ENCODE peak calls at places on chromosomes 12 and 14, in eight cellular contexts. One of them, this sample, is unnamed.

GRCh38 chr12:14840616-14841015 is 2.7 kb downstream of the ART4 start:
- DNase-seq in ELF-1: no peak
- DNase-seq in HT-29: no peak
- DNase-seq in stimulated activated CD4-positive, alpha-beta T cell treated with anti-CD3 and anti-CD28 coated beads, TNF-alpha, amount 100 ng/mL, for 48 hours: no peak
- DNase-seq in neural crest cell: no peak
- DNase-seq in NCI-H748 treated with DMSO at 0.1 percent for 48 hours: no peak
- DNase-seq in posterior cingulate gyrus: no peak
- DNase-seq in upper lobe of right lung: no peak
- DNase-seq in this sample: no peak

GRCh38 chr12:90909069-90909676 is 45.8 kb downstream of the CCER1 start:
- DNase-seq in ELF-1: peak; percentile 10
- DNase-seq in HT-29: peak; percentile 78
- DNase-seq in stimulated activated CD4-positive, alpha-beta T cell treated with anti-CD3 and anti-CD28 coated beads, TNF-alpha, amount 100 ng/mL, for 48 hours: no peak
- DNase-seq in neural crest cell: peak; percentile 30
- DNase-seq in NCI-H748 treated with DMSO at 0.1 percent for 48 hours: no peak
- DNase-seq in posterior cingulate gyrus: peak; percentile 41
- DNase-seq in upper lobe of right lung: no peak
- DNase-seq in this sample: no peak

GRCh38 chr12:103673891-103674375 is 86.9 kb downstream of the STAB2 start:
- DNase-seq in ELF-1: no peak
- DNase-seq in HT-29: peak; percentile 56
- DNase-seq in stimulated activated CD4-positive, alpha-beta T cell treated with anti-CD3 and anti-CD28 coated beads, TNF-alpha, amount 100 ng/mL, for 48 hours: no peak
- DNase-seq in neural crest cell: no peak
- DNase-seq in NCI-H748 treated with DMSO at 0.1 percent for 48 hours: no peak
- DNase-seq in posterior cingulate gyrus: no peak
- DNase-seq in upper lobe of right lung: no peak
- DNase-seq in this sample: no peak

GRCh38 chr14:69662636-69663321 is 51.4 kb downstream of the SUSD6 start:
- DNase-seq in ELF-1: no peak
- DNase-seq in HT-29: no peak
- DNase-seq in stimulated activated CD4-positive, alpha-beta T cell treated with anti-CD3 and anti-CD28 coated beads, TNF-alpha, amount 100 ng/mL, for 48 hours: no peak
- DNase-seq in neural crest cell: no peak
- DNase-seq in NCI-H748 treated with DMSO at 0.1 percent for 48 hours: no peak
- DNase-seq in posterior cingulate gyrus: no peak
- DNase-seq in upper lobe of right lung: no peak
- DNase-seq in this sample: no peak

GRCh38 chr12:16555630-16556029 is 50.3 kb downstream of the LMO3 start:
- DNase-seq in ELF-1: peak; percentile 19
- DNase-seq in HT-29: no peak
- DNase-seq in stimulated activated CD4-positive, alpha-beta T cell treated with anti-CD3 and anti-CD28 coated beads, TNF-alpha, amount 100 ng/mL, for 48 hours: no peak
- DNase-seq in neural crest cell: no peak
- DNase-seq in NCI-H748 treated with DMSO at 0.1 percent for 48 hours: no peak
- DNase-seq in posterior cingulate gyrus: no peak
- DNase-seq in upper lobe of right lung: no peak
- DNase-seq in this sample: no peak

GRCh38 chr12:122081697-122082221 is 3.2 kb downstream of the MLXIP start:
- DNase-seq in ELF-1: no peak
- DNase-seq in HT-29: no peak
- DNase-seq in stimulated activated CD4-positive, alpha-beta T cell treated with anti-CD3 and anti-CD28 coated beads, TNF-alpha, amount 100 ng/mL, for 48 hours: no peak
- DNase-seq in neural crest cell: no peak
- DNase-seq in NCI-H748 treated with DMSO at 0.1 percent for 48 hours: no peak
- DNase-seq in posterior cingulate gyrus: peak; percentile 75
- DNase-seq in upper lobe of right lung: peak; percentile 67
- DNase-seq in this sample: peak; percentile 41

GRCh38 chr12:15796493-15797141 is 7.4 kb upstream of the EPS8 start:
- DNase-seq in ELF-1: no peak
- DNase-seq in HT-29: peak; percentile 32
- DNase-seq in stimulated activated CD4-positive, alpha-beta T cell treated with anti-CD3 and anti-CD28 coated beads, TNF-alpha, amount 100 ng/mL, for 48 hours: no peak
- DNase-seq in neural crest cell: no peak
- DNase-seq in NCI-H748 treated with DMSO at 0.1 percent for 48 hours: no peak
- DNase-seq in posterior cingulate gyrus: no peak
- DNase-seq in upper lobe of right lung: no peak
- DNase-seq in this sample: no peak

GRCh38 chr12:45469902-45470301 is 254.0 kb downstream of the ANO6 start:
- DNase-seq in ELF-1: no peak
- DNase-seq in HT-29: no peak
- DNase-seq in stimulated activated CD4-positive, alpha-beta T cell treated with anti-CD3 and anti-CD28 coated beads, TNF-alpha, amount 100 ng/mL, for 48 hours: no peak
- DNase-seq in neural crest cell: no peak
- DNase-seq in NCI-H748 treated with DMSO at 0.1 percent for 48 hours: no peak
- DNase-seq in posterior cingulate gyrus: no peak
- DNase-seq in upper lobe of right lung: no peak
- DNase-seq in this sample: no peak

GRCh38 chr14:32826404-32827082 is 112.1 kb upstream of the NPAS3 start:
- DNase-seq in ELF-1: peak; percentile 24
- DNase-seq in HT-29: no peak
- DNase-seq in stimulated activated CD4-positive, alpha-beta T cell treated with anti-CD3 and anti-CD28 coated beads, TNF-alpha, amount 100 ng/mL, for 48 hours: no peak
- DNase-seq in neural crest cell: no peak
- DNase-seq in NCI-H748 treated with DMSO at 0.1 percent for 48 hours: no peak
- DNase-seq in posterior cingulate gyrus: peak; percentile 80
- DNase-seq in upper lobe of right lung: no peak
- DNase-seq in this sample: no peak

GRCh38 chr12:19850341-19851065 is 411.2 kb downstream of the AEBP2 start:
- DNase-seq in ELF-1: no peak
- DNase-seq in HT-29: no peak
- DNase-seq in stimulated activated CD4-positive, alpha-beta T cell treated with anti-CD3 and anti-CD28 coated beads, TNF-alpha, amount 100 ng/mL, for 48 hours: no peak
- DNase-seq in neural crest cell: no peak
- DNase-seq in NCI-H748 treated with DMSO at 0.1 percent for 48 hours: no peak
- DNase-seq in posterior cingulate gyrus: peak; percentile 43
- DNase-seq in upper lobe of right lung: no peak
- DNase-seq in this sample: no peak

GRCh38 chr12:48771588-48772112 is 17.2 kb downstream of the ADCY6 start:
- DNase-seq in ELF-1: no peak
- DNase-seq in HT-29: no peak
- DNase-seq in stimulated activated CD4-positive, alpha-beta T cell treated with anti-CD3 and anti-CD28 coated beads, TNF-alpha, amount 100 ng/mL, for 48 hours: no peak
- DNase-seq in neural crest cell: no peak
- DNase-seq in NCI-H748 treated with DMSO at 0.1 percent for 48 hours: no peak
- DNase-seq in posterior cingulate gyrus: no peak
- DNase-seq in upper lobe of right lung: no peak
- DNase-seq in this sample: peak; percentile 57

GRCh38 chr12:114479831-114480230 is 73.9 kb upstream of the TBX5 start:
- DNase-seq in ELF-1: peak; percentile 39
- DNase-seq in HT-29: no peak
- DNase-seq in stimulated activated CD4-positive, alpha-beta T cell treated with anti-CD3 and anti-CD28 coated beads, TNF-alpha, amount 100 ng/mL, for 48 hours: no peak
- DNase-seq in neural crest cell: no peak
- DNase-seq in NCI-H748 treated with DMSO at 0.1 percent for 48 hours: no peak
- DNase-seq in posterior cingulate gyrus: peak; percentile 49
- DNase-seq in upper lobe of right lung: no peak
- DNase-seq in this sample: no peak

GRCh38 chr14:98136019-98136418 is 1136.0 kb downstream of the BCL11B start:
- DNase-seq in ELF-1: no peak
- DNase-seq in HT-29: no peak
- DNase-seq in stimulated activated CD4-positive, alpha-beta T cell treated with anti-CD3 and anti-CD28 coated beads, TNF-alpha, amount 100 ng/mL, for 48 hours: no peak
- DNase-seq in neural crest cell: no peak
- DNase-seq in NCI-H748 treated with DMSO at 0.1 percent for 48 hours: no peak
- DNase-seq in posterior cingulate gyrus: no peak
- DNase-seq in upper lobe of right lung: no peak
- DNase-seq in this sample: no peak

GRCh38 chr12:130601327-130601726 is 114.8 kb downstream of the RIMBP2 start:
- DNase-seq in ELF-1: no peak
- DNase-seq in HT-29: no peak
- DNase-seq in stimulated activated CD4-positive, alpha-beta T cell treated with anti-CD3 and anti-CD28 coated beads, TNF-alpha, amount 100 ng/mL, for 48 hours: no peak
- DNase-seq in neural crest cell: no peak
- DNase-seq in NCI-H748 treated with DMSO at 0.1 percent for 48 hours: no peak
- DNase-seq in posterior cingulate gyrus: no peak
- DNase-seq in upper lobe of right lung: no peak
- DNase-seq in this sample: no peak

GRCh38 chr12:112007945-112008344 is 5.0 kb downstream of the TMEM116 start:
- DNase-seq in ELF-1: no peak
- DNase-seq in HT-29: no peak
- DNase-seq in stimulated activated CD4-positive, alpha-beta T cell treated with anti-CD3 and anti-CD28 coated beads, TNF-alpha, amount 100 ng/mL, for 48 hours: no peak
- DNase-seq in neural crest cell: no peak
- DNase-seq in NCI-H748 treated with DMSO at 0.1 percent for 48 hours: no peak
- DNase-seq in posterior cingulate gyrus: no peak
- DNase-seq in upper lobe of right lung: no peak
- DNase-seq in this sample: no peak

GRCh38 chr12:41585784-41586183 is 397.7 kb downstream of the PDZRN4 start:
- DNase-seq in ELF-1: no peak
- DNase-seq in HT-29: no peak
- DNase-seq in stimulated activated CD4-positive, alpha-beta T cell treated with anti-CD3 and anti-CD28 coated beads, TNF-alpha, amount 100 ng/mL, for 48 hours: no peak
- DNase-seq in neural crest cell: no peak
- DNase-seq in NCI-H748 treated with DMSO at 0.1 percent for 48 hours: no peak
- DNase-seq in posterior cingulate gyrus: no peak
- DNase-seq in upper lobe of right lung: no peak
- DNase-seq in this sample: no peak

GRCh38 chr12:107560906-107561285 is 124.7 kb upstream of the PWP1 start:
- DNase-seq in ELF-1: peak; percentile 23
- DNase-seq in HT-29: no peak
- DNase-seq in stimulated activated CD4-positive, alpha-beta T cell treated with anti-CD3 and anti-CD28 coated beads, TNF-alpha, amount 100 ng/mL, for 48 hours: no peak
- DNase-seq in neural crest cell: no peak
- DNase-seq in NCI-H748 treated with DMSO at 0.1 percent for 48 hours: no peak
- DNase-seq in posterior cingulate gyrus: no peak
- DNase-seq in upper lobe of right lung: no peak
- DNase-seq in this sample: no peak

GRCh38 chr12:100868487-100868886 is 73.9 kb downstream of the ANO4 start:
- DNase-seq in ELF-1: no peak
- DNase-seq in HT-29: no peak
- DNase-seq in stimulated activated CD4-positive, alpha-beta T cell treated with anti-CD3 and anti-CD28 coated beads, TNF-alpha, amount 100 ng/mL, for 48 hours: no peak
- DNase-seq in neural crest cell: no peak
- DNase-seq in NCI-H748 treated with DMSO at 0.1 percent for 48 hours: no peak
- DNase-seq in posterior cingulate gyrus: no peak
- DNase-seq in upper lobe of right lung: no peak
- DNase-seq in this sample: no peak

GRCh38 chr12:53500119-53500775 is 836 bp upstream of the TARBP2 start:
- DNase-seq in ELF-1: no peak
- DNase-seq in HT-29: no peak
- DNase-seq in stimulated activated CD4-positive, alpha-beta T cell treated with anti-CD3 and anti-CD28 coated beads, TNF-alpha, amount 100 ng/mL, for 48 hours: no peak
- DNase-seq in neural crest cell: no peak
- DNase-seq in NCI-H748 treated with DMSO at 0.1 percent for 48 hours: peak; percentile 67
- DNase-seq in posterior cingulate gyrus: no peak
- DNase-seq in upper lobe of right lung: peak; percentile 79
- DNase-seq in this sample: no peak

GRCh38 chr12:132507656-132508055 is 17.7 kb downstream of the FBRSL1 start:
- DNase-seq in ELF-1: no peak
- DNase-seq in HT-29: no peak
- DNase-seq in stimulated activated CD4-positive, alpha-beta T cell treated with anti-CD3 and anti-CD28 coated beads, TNF-alpha, amount 100 ng/mL, for 48 hours: no peak
- DNase-seq in neural crest cell: no peak
- DNase-seq in NCI-H748 treated with DMSO at 0.1 percent for 48 hours: no peak
- DNase-seq in posterior cingulate gyrus: no peak
- DNase-seq in upper lobe of right lung: no peak
- DNase-seq in this sample: no peak

GRCh38 chr12:132429932-132430643 is 59.9 kb upstream of the FBRSL1 start:
- DNase-seq in ELF-1: peak; percentile 58
- DNase-seq in HT-29: peak; percentile 56
- DNase-seq in stimulated activated CD4-positive, alpha-beta T cell treated with anti-CD3 and anti-CD28 coated beads, TNF-alpha, amount 100 ng/mL, for 48 hours: no peak
- DNase-seq in neural crest cell: no peak
- DNase-seq in NCI-H748 treated with DMSO at 0.1 percent for 48 hours: peak; percentile 92
- DNase-seq in posterior cingulate gyrus: no peak
- DNase-seq in upper lobe of right lung: no peak
- DNase-seq in this sample: no peak

GRCh38 chr14:34946699-34947098 is 36.1 kb upstream of the SRP54 start:
- DNase-seq in ELF-1: no peak
- DNase-seq in HT-29: no peak
- DNase-seq in stimulated activated CD4-positive, alpha-beta T cell treated with anti-CD3 and anti-CD28 coated beads, TNF-alpha, amount 100 ng/mL, for 48 hours: no peak
- DNase-seq in neural crest cell: no peak
- DNase-seq in NCI-H748 treated with DMSO at 0.1 percent for 48 hours: no peak
- DNase-seq in posterior cingulate gyrus: no peak
- DNase-seq in upper lobe of right lung: no peak
- DNase-seq in this sample: no peak

GRCh38 chr12:103379670-103380069 is 116.1 kb downstream of the C12orf42 start:
- DNase-seq in ELF-1: no peak
- DNase-seq in HT-29: no peak
- DNase-seq in stimulated activated CD4-positive, alpha-beta T cell treated with anti-CD3 and anti-CD28 coated beads, TNF-alpha, amount 100 ng/mL, for 48 hours: no peak
- DNase-seq in neural crest cell: no peak
- DNase-seq in NCI-H748 treated with DMSO at 0.1 percent for 48 hours: no peak
- DNase-seq in posterior cingulate gyrus: no peak
- DNase-seq in upper lobe of right lung: no peak
- DNase-seq in this sample: no peak

GRCh38 chr14:32576088-32576795 is 247.1 kb downstream of the AKAP6 start:
- DNase-seq in ELF-1: no peak
- DNase-seq in HT-29: peak; percentile 60
- DNase-seq in stimulated activated CD4-positive, alpha-beta T cell treated with anti-CD3 and anti-CD28 coated beads, TNF-alpha, amount 100 ng/mL, for 48 hours: peak; percentile 6
- DNase-seq in neural crest cell: peak; percentile 50
- DNase-seq in NCI-H748 treated with DMSO at 0.1 percent for 48 hours: peak; percentile 64
- DNase-seq in posterior cingulate gyrus: peak; percentile 93
- DNase-seq in upper lobe of right lung: no peak
- DNase-seq in this sample: no peak

GRCh38 chr12:116551952-116552749 is 7.0 kb upstream of the MAP1LC3B2 start:
- DNase-seq in ELF-1: no peak
- DNase-seq in HT-29: no peak
- DNase-seq in stimulated activated CD4-positive, alpha-beta T cell treated with anti-CD3 and anti-CD28 coated beads, TNF-alpha, amount 100 ng/mL, for 48 hours: no peak
- DNase-seq in neural crest cell: no peak
- DNase-seq in NCI-H748 treated with DMSO at 0.1 percent for 48 hours: no peak
- DNase-seq in posterior cingulate gyrus: peak; percentile 90
- DNase-seq in upper lobe of right lung: no peak
- DNase-seq in this sample: no peak

GRCh38 chr12:2372178-2372577 is 319.4 kb downstream of the CACNA1C start:
- DNase-seq in ELF-1: no peak
- DNase-seq in HT-29: no peak
- DNase-seq in stimulated activated CD4-positive, alpha-beta T cell treated with anti-CD3 and anti-CD28 coated beads, TNF-alpha, amount 100 ng/mL, for 48 hours: no peak
- DNase-seq in neural crest cell: no peak
- DNase-seq in NCI-H748 treated with DMSO at 0.1 percent for 48 hours: no peak
- DNase-seq in posterior cingulate gyrus: peak; percentile 56
- DNase-seq in upper lobe of right lung: peak; percentile 16
- DNase-seq in this sample: no peak

GRCh38 chr12:11668611-11669010 is 19.1 kb downstream of the ETV6 start:
- DNase-seq in ELF-1: peak; percentile 53
- DNase-seq in HT-29: peak; percentile 71
- DNase-seq in stimulated activated CD4-positive, alpha-beta T cell treated with anti-CD3 and anti-CD28 coated beads, TNF-alpha, amount 100 ng/mL, for 48 hours: no peak
- DNase-seq in neural crest cell: no peak
- DNase-seq in NCI-H748 treated with DMSO at 0.1 percent for 48 hours: no peak
- DNase-seq in posterior cingulate gyrus: no peak
- DNase-seq in upper lobe of right lung: no peak
- DNase-seq in this sample: no peak

GRCh38 chr12:92968201-92968813 is 39.2 kb upstream of the EEA1 start:
- DNase-seq in ELF-1: no peak
- DNase-seq in HT-29: no peak
- DNase-seq in stimulated activated CD4-positive, alpha-beta T cell treated with anti-CD3 and anti-CD28 coated beads, TNF-alpha, amount 100 ng/mL, for 48 hours: no peak
- DNase-seq in neural crest cell: no peak
- DNase-seq in NCI-H748 treated with DMSO at 0.1 percent for 48 hours: no peak
- DNase-seq in posterior cingulate gyrus: no peak
- DNase-seq in upper lobe of right lung: no peak
- DNase-seq in this sample: no peak

GRCh38 chr14:68444449-68445168 is 348.3 kb downstream of the ZFP36L1 start:
- DNase-seq in ELF-1: no peak
- DNase-seq in HT-29: peak; percentile 48
- DNase-seq in stimulated activated CD4-positive, alpha-beta T cell treated with anti-CD3 and anti-CD28 coated beads, TNF-alpha, amount 100 ng/mL, for 48 hours: no peak
- DNase-seq in neural crest cell: no peak
- DNase-seq in NCI-H748 treated with DMSO at 0.1 percent for 48 hours: no peak
- DNase-seq in posterior cingulate gyrus: no peak
- DNase-seq in upper lobe of right lung: no peak
- DNase-seq in this sample: no peak

GRCh38 chr14:30369531-30370180 is 189.3 kb upstream of the G2E3 start:
- DNase-seq in ELF-1: no peak
- DNase-seq in HT-29: no peak
- DNase-seq in stimulated activated CD4-positive, alpha-beta T cell treated with anti-CD3 and anti-CD28 coated beads, TNF-alpha, amount 100 ng/mL, for 48 hours: no peak
- DNase-seq in neural crest cell: no peak
- DNase-seq in NCI-H748 treated with DMSO at 0.1 percent for 48 hours: no peak
- DNase-seq in posterior cingulate gyrus: no peak
- DNase-seq in upper lobe of right lung: no peak
- DNase-seq in this sample: no peak

GRCh38 chr14:92254786-92255185 is 68.2 kb upstream of the SLC24A4 start:
- DNase-seq in ELF-1: peak; percentile 49
- DNase-seq in HT-29: no peak
- DNase-seq in stimulated activated CD4-positive, alpha-beta T cell treated with anti-CD3 and anti-CD28 coated beads, TNF-alpha, amount 100 ng/mL, for 48 hours: no peak
- DNase-seq in neural crest cell: peak; percentile 16
- DNase-seq in NCI-H748 treated with DMSO at 0.1 percent for 48 hours: no peak
- DNase-seq in posterior cingulate gyrus: peak; percentile 93
- DNase-seq in upper lobe of right lung: peak; percentile 74
- DNase-seq in this sample: no peak

GRCh38 chr12:25001311-25001710 is 52.4 kb upstream of the BCAT1 start:
- DNase-seq in ELF-1: no peak
- DNase-seq in HT-29: no peak
- DNase-seq in stimulated activated CD4-positive, alpha-beta T cell treated with anti-CD3 and anti-CD28 coated beads, TNF-alpha, amount 100 ng/mL, for 48 hours: no peak
- DNase-seq in neural crest cell: no peak
- DNase-seq in NCI-H748 treated with DMSO at 0.1 percent for 48 hours: no peak
- DNase-seq in posterior cingulate gyrus: no peak
- DNase-seq in upper lobe of right lung: no peak
- DNase-seq in this sample: no peak

GRCh38 chr14:96268426-96269358 is 12.7 kb downstream of the BDKRB1 start:
- DNase-seq in ELF-1: peak; percentile 62
- DNase-seq in HT-29: no peak
- DNase-seq in stimulated activated CD4-positive, alpha-beta T cell treated with anti-CD3 and anti-CD28 coated beads, TNF-alpha, amount 100 ng/mL, for 48 hours: no peak
- DNase-seq in neural crest cell: no peak
- DNase-seq in NCI-H748 treated with DMSO at 0.1 percent for 48 hours: no peak
- DNase-seq in posterior cingulate gyrus: no peak
- DNase-seq in upper lobe of right lung: no peak
- DNase-seq in this sample: no peak

GRCh38 chr14:104509673-104510072 is 69.9 kb upstream of the C14orf180 start:
- DNase-seq in ELF-1: no peak
- DNase-seq in HT-29: no peak
- DNase-seq in stimulated activated CD4-positive, alpha-beta T cell treated with anti-CD3 and anti-CD28 coated beads, TNF-alpha, amount 100 ng/mL, for 48 hours: no peak
- DNase-seq in neural crest cell: no peak
- DNase-seq in NCI-H748 treated with DMSO at 0.1 percent for 48 hours: no peak
- DNase-seq in posterior cingulate gyrus: peak; percentile 82
- DNase-seq in upper lobe of right lung: no peak
- DNase-seq in this sample: no peak

This sample was measured in chondrocyte.